ENCODE peak calls at places on chromosomes 2 and 18, in seven cellular contexts. O is suprapubic skin; C is heart left ventricle; Q is CD4-positive, alpha-beta memory T cell; H is SK-N-SH; Y is WERI-Rb-1; L is aorta. M is an unnamed sample.

GRCh38 chr2:214019229-214019972 is 391.5 kb upstream of the VWC2L start:
- DNase-seq in O (no peak), L (no peak), Q (no peak), C (peak; percentile 10), Y (no peak), H (no peak), M (peak; percentile 74)

GRCh38 chr2:128473175-128474013 is 154.7 kb upstream of the HS6ST1 start:
- DNase-seq in C (no peak), O (peak; percentile 77), Y (no peak), Q (no peak), H (no peak), L (no peak), M (peak; percentile 82)

GRCh38 chr2:231124833-231125232 is at the start of gene HTR2B:
- DNase-seq in L (no peak), H (peak; percentile 62), Q (peak; percentile 3), C (no peak), O (no peak), Y (no peak), M (no peak)

GRCh38 chr2:218860950-218861381 is 1.4 kb downstream of the WNT6 start:
- DNase-seq in Q (no peak), L (peak; percentile 75), Y (peak; percentile 92), H (peak; percentile 92), O (peak; percentile 62), C (peak; percentile 68), M (peak; percentile 76)

GRCh38 chr2:7324706-7325105 is 407.5 kb downstream of the RNF144A start:
- DNase-seq in C (no peak), L (no peak), Q (no peak), H (no peak), O (no peak), Y (no peak), M (peak; percentile 32)

GRCh38 chr2:16525265-16525887 is 140.3 kb downstream of the CYRIA start:
- DNase-seq in O (no peak), L (no peak), Q (no peak), C (no peak), H (peak; percentile 37), Y (peak; percentile 88), M (no peak)

GRCh38 chr2:75596784-75597183 is 36.0 kb upstream of the EVA1A start:
- DNase-seq in Q (no peak), L (no peak), H (no peak), O (no peak), C (no peak), Y (no peak), M (no peak)

GRCh38 chr2:182946949-182947348 is 80.5 kb upstream of the FRZB start:
- DNase-seq in O (no peak), Y (no peak), Q (no peak), H (peak; percentile 36), C (no peak), L (no peak), M (no peak)

GRCh38 chr2:168635065-168635577 is 167.3 kb upstream of the NOSTRIN start:
- DNase-seq in C (peak; percentile 73), Q (no peak), O (no peak), Y (peak; percentile 67), L (no peak), H (peak; percentile 68), M (peak; percentile 38)

GRCh38 chr2:132766573-132766972 is 96.6 kb upstream of the LYPD1 start:
- DNase-seq in H (no peak), Y (no peak), L (no peak), Q (no peak), C (no peak), O (no peak), M (no peak)

GRCh38 chr2:177535968-177536514 is 143.5 kb downstream of the AGPS start:
- DNase-seq in C (no peak), O (no peak), Q (no peak), Y (no peak), H (no peak), L (no peak), M (no peak)

GRCh38 chr2:20415511-20415918 is 31.4 kb upstream of the RHOB start:
- DNase-seq in C (no peak), Q (no peak), H (no peak), Y (peak; percentile 60), O (peak; percentile 58), L (no peak), M (no peak)

GRCh38 chr2:28325567-28326468 is 66.8 kb upstream of the FOSL2 start:
- DNase-seq in L (no peak), Y (no peak), Q (no peak), O (no peak), H (peak; percentile 59), C (no peak), M (peak; percentile 32)

GRCh38 chr2:42136832-42137821 is 32.0 kb upstream of the EML4 start:
- DNase-seq in H (no peak), Y (no peak), L (no peak), O (no peak), Q (no peak), C (no peak), M (no peak)

GRCh38 chr2:39697480-39697879 is 31.8 kb downstream of the TMEM178A start:
- DNase-seq in H (no peak), Y (no peak), C (no peak), Q (no peak), L (peak; percentile 76), O (no peak), M (peak; percentile 22)

GRCh38 chr2:144230057-144230451 is 289.9 kb downstream of the ZEB2 start:
- DNase-seq in C (no peak), Q (no peak), H (no peak), O (no peak), Y (no peak), L (no peak), M (no peak)

GRCh38 chr18:23239350-23239692 is 104.0 kb downstream of the CABLES1 start:
- DNase-seq in C (no peak), Y (no peak), Q (no peak), O (no peak), L (no peak), H (no peak), M (no peak)

GRCh38 chr18:23238651-23239349 is 103.5 kb downstream of the CABLES1 start:
- DNase-seq in H (no peak), O (no peak), Y (no peak), L (no peak), C (no peak), Q (no peak), M (no peak)

GRCh38 chr18:23238152-23238531 is 102.9 kb downstream of the CABLES1 start:
- DNase-seq in Q (no peak), O (no peak), C (peak; percentile 40), L (no peak), Y (no peak), H (no peak), M (peak; percentile 71)

GRCh38 chr18:23236876-23237468 is 101.7 kb downstream of the CABLES1 start:
- DNase-seq in L (no peak), H (no peak), O (no peak), C (no peak), Q (no peak), Y (no peak), M (no peak)

DNA sequence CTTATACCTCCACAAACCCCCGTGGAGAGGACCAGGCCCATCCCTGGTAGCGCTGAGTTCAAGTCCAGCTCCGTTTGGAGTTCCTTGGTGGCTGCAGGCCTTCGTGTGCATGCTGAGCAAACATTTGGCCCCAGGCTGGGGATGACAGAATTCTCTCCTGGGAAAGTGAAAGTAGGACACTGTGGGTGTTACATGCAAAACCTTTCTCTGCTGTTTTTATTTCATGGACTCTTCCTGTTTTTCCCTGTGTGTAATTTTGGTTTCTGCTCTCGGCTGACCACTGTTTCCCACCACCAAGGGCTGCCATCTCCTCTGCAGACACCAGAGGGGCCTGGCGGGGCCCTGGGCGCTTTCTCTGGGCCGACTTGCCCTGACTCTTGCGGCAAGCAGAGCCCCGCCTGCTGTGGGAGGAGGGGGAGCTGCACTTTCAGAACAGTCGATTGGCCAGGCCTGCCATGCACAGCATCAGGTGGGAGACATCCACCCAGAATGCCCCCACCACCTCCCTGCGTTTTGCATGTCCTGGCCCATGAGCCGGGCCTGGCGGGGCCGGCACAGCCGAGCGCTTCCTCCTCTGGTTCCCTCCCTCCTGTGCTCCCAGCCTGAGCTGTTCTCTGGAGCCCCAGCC is 102.4 kb downstream of the CABLES1 start:
- DNase-seq in H (no peak), O (no peak), C (peak; percentile 56), Y (no peak), L (peak; percentile 87), Q (peak; percentile 35), M (peak; percentile 85)
- H3K4me3 ChIP-seq in H (no peak overlapping the region), O (peak overlapping the region; percentile 37), C (no peak overlapping the region), Y (no peak overlapping the region), L (no peak overlapping the region), Q (no peak overlapping the region), M (peak overlapping the region; percentile 0)

GRCh38 chr2:185511925-185512324 is 226.7 kb upstream of the FSIP2 start:
- DNase-seq in Y (no peak), O (no peak), Q (no peak), H (no peak), L (no peak), C (no peak), M (no peak)

GRCh38 chr2:185507703-185508102 is 230.9 kb upstream of the FSIP2 start:
- DNase-seq in H (peak; percentile 3), Y (no peak), L (no peak), O (no peak), Q (no peak), C (no peak), M (no peak)

DNA sequence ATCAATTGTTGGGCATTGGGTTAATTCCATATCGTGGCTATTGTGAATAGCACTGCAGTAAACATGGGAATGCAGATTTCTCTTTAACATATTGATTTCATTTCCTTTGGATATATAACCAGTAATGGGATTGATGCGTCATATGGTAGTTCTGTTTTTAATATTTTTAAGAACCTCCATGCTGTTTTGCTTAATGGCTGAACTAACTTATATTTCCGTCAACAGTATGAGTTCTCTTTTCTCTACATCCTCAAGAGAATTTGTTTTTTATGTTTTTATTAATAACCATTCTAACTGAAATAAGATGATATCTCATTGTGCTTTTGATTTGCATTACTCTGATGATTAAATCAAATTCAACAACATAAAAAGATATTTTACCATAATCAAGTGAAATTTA is 228.5 kb upstream of the FSIP2 start:
- DNase-seq in C (no peak), Q (no peak), L (no peak), H (no peak), O (no peak), Y (no peak), M (no peak)
- H3K9me3 ChIP-seq in C (no peaks in the 10 kb centered on the region), Q (peaks cover 13% of the 10 kb centered on the region), L (no peaks in the 10 kb centered on the region), H (peaks cover 19% of the 10 kb centered on the region), O (peaks cover 44% of the 10 kb centered on the region), Y (peaks cover 5% of the 10 kb centered on the region), M (no peaks in the 10 kb centered on the region)

DNA sequence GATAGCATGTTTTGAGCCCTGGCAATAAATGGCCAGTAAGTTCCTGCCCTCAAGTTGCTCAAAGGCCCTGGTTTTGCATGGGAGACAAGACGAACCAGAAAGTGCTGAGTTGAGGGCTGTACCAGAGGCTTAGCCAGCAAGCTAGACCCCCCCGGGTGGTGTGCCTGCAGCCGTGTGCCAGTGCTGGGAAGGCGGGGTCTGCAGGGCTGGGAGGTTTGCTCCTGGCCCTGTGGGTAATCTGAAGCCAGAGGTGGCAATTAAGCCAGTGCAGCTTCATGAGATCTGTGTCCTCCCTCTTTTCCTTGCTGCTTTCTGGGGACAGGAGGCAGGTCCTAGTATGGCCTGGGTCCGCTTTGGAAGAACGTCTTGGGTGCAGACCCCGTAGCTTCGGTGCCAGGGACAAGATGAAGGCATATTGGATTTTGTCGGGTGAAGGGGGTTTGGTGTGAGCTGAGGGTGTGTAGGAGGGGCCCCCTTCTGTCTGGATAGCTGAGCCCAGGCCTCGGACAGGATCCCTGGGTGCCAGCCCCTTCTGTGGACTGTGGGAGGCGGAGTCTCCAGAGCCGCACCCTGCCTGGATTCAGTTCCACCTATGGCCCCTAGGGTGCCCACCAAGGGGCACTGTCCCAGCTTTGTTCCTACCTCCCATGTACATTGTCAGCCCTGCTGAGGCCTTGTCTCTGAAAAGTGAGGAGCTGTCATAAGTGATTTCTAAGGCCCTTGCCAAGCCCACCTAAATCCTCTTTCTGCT is 15.6 kb downstream of the ATOH8 start:
- DNase-seq in C (no peak), Y (peak; percentile 76), L (no peak), Q (no peak), H (peak; percentile 81), O (no peak), M (peak; percentile 28)
- H3K27ac ChIP-seq in C (peak overlapping the region; percentile 73), Y (peak overlapping the region; percentile 37), L (peak overlapping the region; percentile 15), Q (no peak overlapping the region), H (peak overlapping the region; percentile 69), O (no peak overlapping the region), M (peak overlapping the region; percentile 71)

GRCh38 chr2:71155846-71156245 is 25.4 kb downstream of the MPHOSPH10 start:
- DNase-seq in C (no peak), Y (no peak), Q (no peak), H (no peak), L (no peak), O (no peak), M (no peak)
- H3K4me3 ChIP-seq in C (no peak overlapping the region), Y (no peak overlapping the region), Q (no peak overlapping the region), H (no peak overlapping the region), L (no peak overlapping the region), O (no peak overlapping the region), M (no peak overlapping the region)